ENCODE peak calls at places on chromosome 9, in five cellular contexts. H is colonic mucosa, K is PC-3, O is endothelial cell of umbilical vein, G is neural progenitor cell. R is an unnamed sample.

GRCh38 chr9:108467653-108468324 is 388.0 kb downstream of the ACTL7B start:
- DNase-seq in H (peak; percentile 68), G (no peak), K (peak; percentile 67), O (no peak), R (no peak)

GRCh38 chr9:124079176-124079925 is 67.8 kb downstream of the LHX2 start:
- DNase-seq in G (no peak), K (peak; percentile 86), O (peak; percentile 33), H (no peak), R (no peak)

GRCh38 chr9:127809562-127810377 is 7.1 kb downstream of the FPGS start:
- DNase-seq in K (no peak), G (peak; percentile 87), O (no peak), H (peak; percentile 78), R (no peak)

GRCh38 chr9:100492952-100493351 is 20.0 kb downstream of the TMEFF1 start:
- DNase-seq in K (peak; percentile 8), O (no peak), H (no peak), G (no peak), R (no peak)

GRCh38 chr9:35340046-35340445 is 149.9 kb upstream of the RUSC2 start:
- DNase-seq in K (no peak), H (no peak), G (no peak), O (no peak), R (no peak)

GRCh38 chr9:22379272-22379671 is 67.4 kb upstream of the DMRTA1 start:
- DNase-seq in K (no peak), G (no peak), H (no peak), O (no peak), R (no peak)

GRCh38 chr9:91896513-91897121 is 53.4 kb downstream of the ROR2 start:
- DNase-seq in O (no peak), H (no peak), K (no peak), G (peak; percentile 58), R (peak; percentile 76)

GRCh38 chr9:86968258-86968920 is 21.1 kb upstream of the GAS1 start:
- DNase-seq in K (no peak), G (no peak), H (no peak), O (no peak), R (no peak)

GRCh38 chr9:108412755-108413154 is 443.0 kb downstream of the ACTL7B start:
- DNase-seq in G (peak; percentile 45), K (peak; percentile 14), H (peak; percentile 30), O (no peak), R (no peak)

GRCh38 chr9:121353246-121353975 is 16.6 kb downstream of the STOM start:
- DNase-seq in K (no peak), G (no peak), H (no peak), O (no peak), R (no peak)

GRCh38 chr9:90256345-90256744 is 386.3 kb downstream of the DIRAS2 start:
- DNase-seq in G (no peak), O (no peak), K (no peak), H (no peak), R (no peak)

GRCh38 chr9:26670052-26670640 is 222.5 kb downstream of the CAAP1 start:
- DNase-seq in O (no peak), K (no peak), G (no peak), H (no peak), R (no peak)

GRCh38 chr9:129351642-129352151 is 173.6 kb upstream of the IER5L start:
- DNase-seq in O (no peak), G (peak; percentile 81), K (no peak), H (no peak), R (peak; percentile 71)

GRCh38 chr9:77563205-77563604 is 84.9 kb downstream of the GNA14 start:
- DNase-seq in K (no peak), O (no peak), H (no peak), G (no peak), R (no peak)

GRCh38 chr9:134252084-134252830 is 74.0 kb upstream of the RXRA start:
- DNase-seq in K (no peak), O (no peak), G (no peak), H (no peak), R (no peak)

GRCh38 chr9:20558609-20559016 is 63.7 kb downstream of the MLLT3 start:
- DNase-seq in H (no peak), O (peak; percentile 23), K (peak; percentile 85), G (peak; percentile 4), R (no peak)

GRCh38 chr9:18438300-18438925 is 35.5 kb upstream of the ADAMTSL1 start:
- DNase-seq in O (peak; percentile 83), H (peak; percentile 24), G (peak; percentile 72), K (no peak), R (peak; percentile 82)

GRCh38 chr9:134592018-134592818 is 49.4 kb upstream of the COL5A1 start:
- DNase-seq in G (no peak), K (no peak), H (no peak), O (no peak), R (no peak)

GRCh38 chr9:125446581-125447094 is 185.0 kb downstream of the GAPVD1 start:
- DNase-seq in G (peak; percentile 53), H (no peak), K (no peak), O (no peak), R (no peak)

GRCh38 chr9:70043285-70043684 is 363 bp upstream of the MAMDC2 start:
- DNase-seq in G (peak; percentile 89), H (no peak), K (no peak), O (no peak), R (no peak)

GRCh38 chr9:81035171-81035570 is 654.2 kb downstream of the TLE1 start:
- DNase-seq in O (no peak), H (no peak), G (no peak), K (no peak), R (no peak)

GRCh38 chr9:128503870-128504269 is 649 bp upstream of the GLE1 start:
- DNase-seq in G (peak; percentile 18), K (no peak), H (peak; percentile 48), O (no peak), R (no peak)

GRCh38 chr9:14345586-14346237 is 31.8 kb upstream of the NFIB start:
- DNase-seq in H (no peak), G (peak; percentile 70), K (no peak), O (no peak), R (no peak)

GRCh38 chr9:133574791-133575672 is 34.2 kb downstream of the FAM163B start:
- DNase-seq in G (no peak), O (no peak), K (no peak), H (no peak), R (no peak)

GRCh38 chr9:70587143-70587710 is 172.8 kb upstream of the KLF9 start:
- DNase-seq in G (no peak), O (peak; percentile 83), K (no peak), H (no peak), R (no peak)

GRCh38 chr9:96136992-96137665 is 164.8 kb downstream of the HSD17B3 start:
- DNase-seq in H (peak; percentile 66), O (peak; percentile 56), G (peak; percentile 23), K (no peak), R (peak; percentile 83)

GRCh38 chr9:117860849-117861248 is 156.6 kb downstream of the TLR4 start:
- DNase-seq in O (no peak), H (no peak), G (no peak), K (no peak), R (no peak)

GRCh38 chr9:111789881-111790280 is 4.9 kb downstream of the SHOC1 start:
- DNase-seq in H (no peak), K (no peak), G (no peak), O (no peak), R (no peak)

GRCh38 chr9:92350129-92350739 is 24.5 kb downstream of the CENPP start:
- DNase-seq in G (no peak), O (no peak), K (no peak), H (no peak), R (no peak)

GRCh38 chr9:135342206-135343130 is 137.1 kb upstream of the PPP1R26 start:
- DNase-seq in G (no peak), K (no peak), H (no peak), O (no peak), R (peak; percentile 62)

GRCh38 chr9:30574355-30575151 is 1809.9 kb upstream of the ACO1 start:
- DNase-seq in K (no peak), H (no peak), O (no peak), G (no peak), R (peak; percentile 57)

GRCh38 chr9:92094655-92095054 is 20.6 kb downstream of the SPTLC1 start:
- DNase-seq in H (no peak), G (no peak), K (peak; percentile 5), O (no peak), R (no peak)

GRCh38 chr9:20297646-20298084 is 324.6 kb downstream of the MLLT3 start:
- DNase-seq in G (no peak), O (no peak), H (no peak), K (no peak), R (no peak)

GRCh38 chr9:133706651-133707050 is 31.5 kb downstream of the SARDH start:
- DNase-seq in G (no peak), H (no peak), O (no peak), K (no peak), R (peak; percentile 74)

GRCh38 chr9:134442486-134443168 is 116.4 kb downstream of the RXRA start:
- DNase-seq in G (peak; percentile 51), O (no peak), H (no peak), K (peak; percentile 2), R (no peak)

GRCh38 chr9:69599232-69599971 is 72.8 kb downstream of the APBA1 start:
- DNase-seq in O (no peak), H (no peak), K (peak; percentile 7), G (no peak), R (no peak)

GRCh38 chr9:90009447-90009846 is 404.6 kb downstream of the GADD45G start:
- DNase-seq in H (no peak), K (no peak), O (no peak), G (no peak), R (no peak)

GRCh38 chr9:114889802-114890224 is 40.6 kb downstream of the TNFSF8 start:
- DNase-seq in K (peak; percentile 33), O (no peak), G (no peak), H (no peak), R (no peak)
- H3K9ac ChIP-seq in K (no peak overlapping the region), O (no peak overlapping the region), G (no peak overlapping the region), H (no peak overlapping the region), R (no peak overlapping the region)

GRCh38 chr9:6413365-6414263 is 615 bp downstream of the UHRF2 start:
- DNase-seq in O (no peak), K (peak; percentile 6), G (peak; percentile 57), H (peak; percentile 53), R (peak; percentile 81)
- H3K27ac ChIP-seq in O (peak overlapping the region; percentile 91), K (peak overlapping the region; percentile 25), G (peak overlapping the region; percentile 78), H (peak overlapping the region; percentile 87), R (peak overlapping the region; percentile 72)

DNA sequence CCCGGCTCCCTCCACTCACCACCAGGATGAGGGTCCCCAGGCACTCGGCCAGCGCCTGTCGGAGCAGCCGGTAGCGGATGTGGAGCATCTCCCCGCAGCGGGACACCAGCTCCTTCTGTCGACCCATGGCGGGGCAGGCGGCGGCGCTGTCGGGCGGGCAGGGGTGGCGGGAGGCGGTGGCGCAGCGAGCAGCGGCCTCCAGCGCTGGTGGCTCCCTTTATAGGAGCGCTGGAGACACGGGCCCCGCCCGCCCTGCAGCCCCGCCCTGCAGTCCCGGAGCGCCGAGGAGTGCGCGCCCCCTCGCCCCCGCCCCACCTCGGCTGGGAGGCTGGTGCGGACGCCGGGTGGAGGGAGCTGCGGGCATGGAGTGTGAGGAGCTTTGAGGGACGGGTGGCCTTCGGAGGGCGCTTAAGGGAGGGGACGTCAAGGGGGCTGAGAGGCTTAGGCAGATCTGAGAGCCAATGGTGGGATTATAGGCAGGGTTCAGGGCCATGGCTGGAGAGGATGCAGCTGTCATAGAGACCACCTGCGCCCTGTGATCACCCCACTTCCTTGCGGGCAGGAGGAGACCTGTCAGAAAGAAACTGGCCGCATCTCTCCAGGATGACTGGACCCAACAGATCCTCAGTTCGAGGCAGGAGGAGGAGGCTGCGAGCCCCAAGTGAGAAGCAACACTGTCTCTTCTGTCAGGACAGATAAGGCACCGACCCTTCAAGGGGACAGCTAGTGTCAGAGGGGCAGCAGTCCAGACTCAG is at the start of gene AQP3:
- DNase-seq in H (peak; percentile 73), O (peak; percentile 51), G (peak; percentile 87), K (peak; percentile 37), R (peak; percentile 87)
- TF ChIP-seq CTCF in H (peak; percentile 15), O (peak; percentile 46), G (peak; percentile 38), K (peak; percentile 44), R (peak; percentile 22)

GRCh38 chr9:6407778-6408177 is 5.2 kb upstream of the UHRF2 start:
- DNase-seq in H (no peak), G (no peak), K (no peak), O (no peak), R (no peak)
- H3K9ac ChIP-seq in H (no peak overlapping the region), G (no peak overlapping the region), K (no peak overlapping the region), O (no peak overlapping the region), R (no peak overlapping the region)